ENCODE peak calls at places on chromosomes 11 and 22, in six cellular contexts. M, K, P, D, J and B are unnamed samples.

GRCh38 chr11:107741044-107741823 is 29.4 kb upstream of the SLN start:
- DNase-seq in K (no peak), M (peak; percentile 57), P (no peak), D (peak; percentile 72), J (no peak), B (peak; percentile 51)

GRCh38 chr22:28442264-28442950 is 237.2 kb downstream of the TTC28 start:
- DNase-seq in D (peak; percentile 84), J (peak; percentile 81), K (peak; percentile 76), M (peak; percentile 65), P (peak; percentile 79), B (peak; percentile 71)

GRCh38 chr11:18394928-18395734 is 768 bp downstream of the LDHA start:
- DNase-seq in J (no peak), P (no peak), D (peak; percentile 31), K (peak; percentile 9), M (no peak), B (peak; percentile 24)

GRCh38 chr11:35364101-35364780 is 55.1 kb downstream of the SLC1A2 start:
- DNase-seq in J (peak; percentile 41), M (peak; percentile 78), K (peak; percentile 59), D (peak; percentile 92), P (no peak), B (peak; percentile 93)

GRCh38 chr11:12058425-12059115 is 50.1 kb upstream of the DKK3 start:
- DNase-seq in D (no peak), K (no peak), M (no peak), J (no peak), P (no peak), B (no peak)

GRCh38 chr11:126585388-126586302 is 230.2 kb downstream of the ST3GAL4 start:
- DNase-seq in M (peak; percentile 96), P (peak; percentile 48), D (peak; percentile 92), J (peak; percentile 52), K (peak; percentile 89), B (peak; percentile 95)

GRCh38 chr11:18749681-18750319 is 23.8 kb upstream of the IGSF22 start:
- DNase-seq in P (no peak), K (no peak), D (peak; percentile 66), M (peak; percentile 73), J (no peak), B (peak; percentile 74)

GRCh38 chr22:19126309-19126666 is 4.1 kb upstream of the DGCR2 start:
- DNase-seq in J (no peak), P (no peak), D (no peak), M (no peak), K (no peak), B (no peak)

GRCh38 chr11:115145316-115145715 is 358.9 kb downstream of the CADM1 start:
- DNase-seq in J (no peak), P (peak; percentile 30), D (no peak), K (no peak), M (no peak), B (no peak)

GRCh38 chr11:66216911-66217310 is 51.5 kb upstream of the RAB1B start:
- DNase-seq in D (no peak), P (no peak), K (no peak), M (no peak), J (no peak), B (no peak)

GRCh38 chr11:80669620-80670019 is 1228.8 kb upstream of the TENM4 start:
- DNase-seq in K (no peak), D (no peak), J (no peak), P (no peak), M (no peak), B (no peak)

GRCh38 chr11:35617687-35618496 is at the start of gene FJX1:
- DNase-seq in M (peak; percentile 94), J (peak; percentile 57), P (peak; percentile 77), K (peak; percentile 28), D (peak; percentile 82), B (peak; percentile 89)

GRCh38 chr11:112100457-112100856 is 13.8 kb downstream of the SDHD start:
- DNase-seq in P (no peak), D (peak; percentile 89), K (no peak), J (no peak), M (no peak), B (peak; percentile 19)

GRCh38 chr11:63889344-63889743 is 27.6 kb downstream of the RCOR2 start:
- DNase-seq in D (no peak), M (peak; percentile 89), P (no peak), J (no peak), K (no peak), B (no peak)

GRCh38 chr22:46239261-46240048 is 10.6 kb downstream of the CDPF1 start:
- DNase-seq in K (no peak), M (no peak), D (no peak), J (no peak), P (no peak), B (no peak)

GRCh38 chr11:104462346-104462745 is 298.4 kb upstream of the PDGFD start:
- DNase-seq in M (peak; percentile 66), P (no peak), D (peak; percentile 88), K (no peak), J (no peak), B (peak; percentile 50)

GRCh38 chr11:134607963-134608750 is 196.1 kb upstream of the B3GAT1 start:
- DNase-seq in K (no peak), M (no peak), P (no peak), D (no peak), J (no peak), B (no peak)

GRCh38 chr11:62613275-62613864 is 313 bp downstream of the ROM1 start:
- DNase-seq in K (peak; percentile 33), J (no peak), M (no peak), D (no peak), P (peak; percentile 28), B (no peak)

GRCh38 chr22:24154826-24155225 is 26.5 kb upstream of the SUSD2 start:
- DNase-seq in J (no peak), D (no peak), K (no peak), P (no peak), M (no peak), B (no peak)

GRCh38 chr11:85922367-85922766 is 67.2 kb downstream of the CCDC83 start:
- DNase-seq in J (no peak), M (no peak), K (no peak), D (no peak), P (no peak), B (no peak)

GRCh38 chr22:43388420-43388851 is 23.4 kb upstream of the MPPED1 start:
- DNase-seq in M (peak; percentile 64), K (peak; percentile 54), J (peak; percentile 65), P (peak; percentile 93), D (peak; percentile 70), B (peak; percentile 71)

GRCh38 chr11:4388221-4388620 is 5.3 kb downstream of the TRIM21 start:
- DNase-seq in D (no peak), P (no peak), M (no peak), J (no peak), K (no peak), B (no peak)

DNA sequence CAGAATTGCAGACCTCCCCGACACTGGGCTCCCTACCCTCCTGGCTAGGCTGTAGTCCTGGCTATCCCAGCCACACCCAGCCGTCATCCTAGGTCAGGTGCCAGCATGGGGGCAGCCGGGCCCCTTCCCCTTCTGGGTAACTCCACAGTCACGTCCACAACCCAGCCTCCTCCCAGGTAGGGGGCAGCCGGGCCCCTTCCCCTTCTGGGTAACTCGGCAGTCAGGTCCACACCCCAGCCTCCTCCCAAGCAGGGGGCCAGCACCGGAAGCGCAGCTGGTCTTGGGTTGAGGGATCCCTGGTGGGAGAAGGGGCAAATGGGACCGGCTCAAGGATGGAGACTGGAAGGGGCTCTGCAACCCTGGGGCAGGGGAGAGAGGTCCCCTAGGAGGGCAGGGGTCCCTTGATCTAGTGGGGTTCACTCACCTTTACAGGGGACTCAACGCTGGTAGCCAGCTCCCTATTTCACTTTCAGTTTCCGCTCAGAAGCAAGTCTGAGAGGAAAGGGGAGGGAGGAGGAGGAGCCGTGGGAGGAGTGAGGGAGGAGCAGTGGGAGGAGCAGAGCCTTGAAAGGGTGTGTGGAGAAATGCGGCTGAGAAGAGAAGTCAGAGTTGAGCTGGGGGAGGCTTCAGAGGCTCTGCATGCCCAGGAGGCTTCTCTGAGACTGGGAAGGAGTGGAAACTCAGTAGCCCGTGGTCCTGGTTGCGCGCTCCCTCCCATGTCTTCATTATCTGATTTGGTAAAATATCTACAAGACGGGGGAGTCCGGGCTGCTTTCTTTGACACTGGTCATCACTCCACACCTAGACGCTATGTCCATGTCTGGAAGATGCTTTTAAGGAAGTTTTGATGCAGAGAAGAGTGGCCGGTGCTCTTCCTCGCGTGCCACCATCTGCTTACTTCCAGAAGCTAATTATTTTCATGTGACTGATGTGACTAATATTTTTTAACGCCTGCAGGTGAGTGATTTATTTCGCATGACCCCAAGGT is at the start of gene TRIM21:
- DNase-seq in P (peak; percentile 80), J (peak; percentile 79), D (peak; percentile 90), K (peak; percentile 81), M (peak; percentile 87), B (peak; percentile 84)
- TF ChIP-seq CTCF in P (no peak), J (no peak), D (no peak), K (no peak), M (no peak), B (no peak)

DNA sequence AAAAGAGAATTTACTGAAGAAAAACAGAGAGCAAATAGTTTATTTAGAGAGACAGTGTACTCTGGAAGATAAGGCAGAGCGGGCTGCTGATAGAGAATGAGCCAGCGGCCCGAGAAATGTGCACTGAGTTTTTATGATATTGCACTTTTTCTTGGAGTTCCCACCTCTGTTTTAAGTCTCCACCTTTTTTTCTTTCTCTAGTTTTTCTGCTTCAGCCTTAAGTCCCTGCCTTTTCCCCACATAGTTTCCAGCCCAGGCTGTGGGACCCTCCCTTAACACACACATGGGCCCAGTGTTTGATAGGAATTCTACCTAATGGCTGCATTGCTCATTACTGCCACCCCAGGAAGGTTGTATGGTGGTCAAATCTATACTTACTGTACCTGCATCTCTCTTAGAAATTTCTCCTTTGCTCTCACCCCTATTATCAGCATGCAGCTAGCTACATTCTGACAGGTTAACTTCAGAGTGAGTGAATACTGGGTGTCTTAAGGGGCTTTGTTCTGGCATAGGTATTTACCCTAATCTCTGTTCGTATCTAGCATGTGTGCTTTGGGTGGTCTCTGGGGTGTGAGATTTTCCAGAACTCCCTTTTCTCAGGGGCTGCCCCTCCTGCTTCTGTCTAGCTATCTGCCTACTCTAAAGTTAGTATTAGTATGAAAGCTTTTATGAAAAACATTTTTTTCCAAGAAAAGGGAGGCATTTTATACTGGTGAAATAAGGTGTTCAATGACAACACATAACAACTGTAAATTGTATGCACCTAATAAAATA is 127.3 kb upstream of the TOP3B start:
- DNase-seq in D (no peak), K (no peak), P (no peak), J (no peak), M (no peak), B (no peak)
- TF ChIP-seq CTCF in D (peak; percentile 25), K (no peak), P (no peak), J (no peak), M (peak; percentile 27), B (peak; percentile 11)

DNA sequence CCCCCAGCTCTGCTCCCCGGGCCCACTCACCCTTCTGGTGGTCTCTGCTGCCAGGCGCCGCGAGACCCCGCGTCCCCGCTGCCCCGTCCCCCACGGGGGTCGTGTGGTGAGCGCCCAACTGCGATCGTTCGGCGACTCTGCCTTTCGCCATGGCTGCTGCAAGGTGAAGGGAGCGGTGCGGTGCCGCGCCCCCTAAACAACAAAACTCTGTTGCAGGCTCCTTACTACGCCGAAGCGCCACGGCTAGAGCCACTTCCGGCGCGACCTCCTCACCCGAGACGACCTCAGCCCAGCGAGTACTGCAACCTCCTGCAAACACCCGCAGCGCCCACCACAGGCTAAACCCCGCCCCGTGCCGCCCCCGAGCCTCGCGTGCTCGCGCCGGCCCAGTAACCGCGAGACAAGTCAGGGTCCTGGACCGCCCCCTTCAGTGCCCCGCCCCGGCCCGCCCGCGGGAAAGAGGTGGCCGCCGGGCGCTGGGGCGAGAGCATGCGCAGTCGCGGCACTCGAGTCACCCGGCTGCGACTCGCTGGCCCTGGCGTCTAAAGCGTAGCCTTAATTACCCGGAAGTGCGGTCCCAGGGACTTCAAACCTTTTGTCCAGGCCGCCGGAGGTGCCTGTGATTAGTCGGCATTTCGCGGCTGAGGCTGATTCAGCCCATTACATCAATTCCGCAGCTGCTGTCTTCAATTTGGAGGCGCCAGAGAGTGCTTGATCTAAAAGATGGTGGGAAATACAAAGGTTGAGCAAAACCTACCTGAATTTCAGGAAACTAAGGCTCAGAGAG is at the start of gene TMEM41B:
- DNase-seq in J (peak; percentile 99), K (peak; percentile 98), P (peak; percentile 100), M (peak; percentile 99), D (peak; percentile 99), B (peak; percentile 99)
- TF ChIP-seq CTCF in J (peak; percentile 22), K (no peak), P (no peak), M (peak; percentile 14), D (peak; percentile 30), B (peak; percentile 2)

GRCh38 chr11:59201376-59201775 is 11.4 kb downstream of the MPEG1 start:
- DNase-seq in K (no peak), M (peak; percentile 29), J (no peak), D (no peak), P (no peak), B (no peak)
- TF ChIP-seq CTCF in K (no peak), M (peak; percentile 50), J (peak; percentile 8), D (peak; percentile 22), P (no peak), B (peak; percentile 10)